ENCODE peak calls at places on chromosomes 2 and 18, in five cellular contexts. L is neural crest cell, F is neuronal stem cell, K is left colon, N is GM12865. P is an unnamed sample.

GRCh38 chr2:31233741-31234689 is at the start of gene EHD3:
- DNase-seq in L (peak; percentile 87), F (peak; percentile 92), K (peak; percentile 78), N (peak; percentile 82), P (peak; percentile 96)

GRCh38 chr2:66433945-66434678 is 813 bp upstream of the MEIS1 start:
- DNase-seq in L (no peak), F (no peak), K (peak; percentile 57), N (peak; percentile 51), P (peak; percentile 79)

GRCh38 chr2:201961401-201961800 is 72.3 kb upstream of the FZD7 start:
- DNase-seq in L (no peak), F (no peak), K (no peak), N (no peak), P (no peak)

GRCh38 chr2:120869659-120870466 is 134.2 kb downstream of the GLI2 start:
- DNase-seq in L (no peak), F (no peak), K (no peak), N (no peak), P (no peak)

GRCh38 chr2:62794791-62795190 is 89.3 kb downstream of the EHBP1 start:
- DNase-seq in L (no peak), F (no peak), K (no peak), N (no peak), P (no peak)

GRCh38 chr2:64606495-64607363 is 47.0 kb downstream of the SERTAD2 start:
- DNase-seq in L (no peak), F (no peak), K (peak; percentile 86), N (peak; percentile 97), P (peak; percentile 91)

GRCh38 chr2:211877061-211877460 is 661.5 kb downstream of the ERBB4 start:
- DNase-seq in L (no peak), F (no peak), K (no peak), N (no peak), P (no peak)

GRCh38 chr2:29260151-29260772 is 145.0 kb downstream of the CLIP4 start:
- DNase-seq in L (no peak), F (no peak), K (no peak), N (no peak), P (no peak)

GRCh38 chr2:130370490-130370889 is 14.6 kb downstream of the PTPN18 start:
- DNase-seq in L (no peak), F (no peak), K (no peak), N (peak; percentile 79), P (no peak)

GRCh38 chr2:48774251-48774650 is 18.7 kb upstream of the LHCGR start:
- DNase-seq in L (no peak), F (no peak), K (no peak), N (no peak), P (no peak)

GRCh38 chr2:238270606-238271005 is 17.8 kb downstream of the PER2 start:
- DNase-seq in L (no peak), F (no peak), K (no peak), N (no peak), P (peak; percentile 69)

GRCh38 chr18:27838230-27838629 is 338.7 kb downstream of the CDH2 start:
- DNase-seq in L (no peak), F (no peak), K (no peak), N (no peak), P (no peak)

GRCh38 chr18:62332964-62333695 is 8.0 kb downstream of the TNFRSF11A start:
- DNase-seq in L (no peak), F (no peak), K (no peak), N (no peak), P (no peak)

GRCh38 chr2:105775809-105776559 is 31.3 kb downstream of the NCK2 start:
- DNase-seq in L (no peak), F (no peak), K (no peak), N (peak; percentile 59), P (no peak)

GRCh38 chr2:55865095-55865835 is 58.3 kb downstream of the EFEMP1 start:
- DNase-seq in L (no peak), F (no peak), K (no peak), N (no peak), P (no peak)

GRCh38 chr18:26052497-26052896 is 37.9 kb downstream of the SS18 start:
- DNase-seq in L (no peak), F (no peak), K (no peak), N (no peak), P (no peak)

GRCh38 chr2:239934571-239935171 is 90.5 kb downstream of the NDUFA10 start:
- DNase-seq in L (peak; percentile 74), F (peak; percentile 79), K (peak; percentile 49), N (peak; percentile 34), P (peak; percentile 81)

GRCh38 chr2:32711219-32711618 is 83.4 kb downstream of the TTC27 start:
- DNase-seq in L (no peak), F (no peak), K (no peak), N (no peak), P (no peak)

GRCh38 chr18:49456794-49457193 is 3.7 kb downstream of the DYM start:
- DNase-seq in L (no peak), F (no peak), K (no peak), N (no peak), P (no peak)

GRCh38 chr18:37435996-37436395 is 129.6 kb downstream of the CELF4 start:
- DNase-seq in L (no peak), F (no peak), K (no peak), N (no peak), P (no peak)

GRCh38 chr2:191297031-191297430 is 51.8 kb downstream of the MYO1B start:
- DNase-seq in L (no peak), F (no peak), K (no peak), N (no peak), P (no peak)

GRCh38 chr2:48032765-48033164 is 126.5 kb upstream of the FBXO11 start:
- DNase-seq in L (no peak), F (no peak), K (no peak), N (no peak), P (no peak)

GRCh38 chr2:171669121-171669520 is 18.1 kb upstream of the DYNC1I2 start:
- DNase-seq in L (no peak), F (no peak), K (no peak), N (no peak), P (no peak)

GRCh38 chr2:187091664-187092063 is 242.7 kb upstream of the ZSWIM2 start:
- DNase-seq in L (no peak), F (no peak), K (no peak), N (no peak), P (no peak)

GRCh38 chr18:11994708-11995444 is 13.6 kb downstream of the IMPA2 start:
- DNase-seq in L (no peak), F (no peak), K (no peak), N (no peak), P (peak; percentile 57)

GRCh38 chr2:69789129-69789528 is 40.3 kb upstream of the GMCL1 start:
- DNase-seq in L (peak; percentile 6), F (no peak), K (no peak), N (peak; percentile 83), P (no peak)

GRCh38 chr2:42921162-42921550 is 128.8 kb upstream of the HAAO start:
- DNase-seq in L (no peak), F (no peak), K (no peak), N (no peak), P (no peak)

GRCh38 chr18:35179906-35180305 is 60.9 kb upstream of the ZNF397 start:
- DNase-seq in L (no peak), F (no peak), K (no peak), N (no peak), P (no peak)

GRCh38 chr2:140711867-140712266 is 1418.9 kb downstream of the LRP1B start:
- DNase-seq in L (no peak), F (no peak), K (no peak), N (no peak), P (no peak)

GRCh38 chr18:27948981-27949380 is 227.9 kb downstream of the CDH2 start:
- DNase-seq in L (no peak), F (no peak), K (no peak), N (no peak), P (no peak)

GRCh38 chr18:75052475-75052874 is 156.5 kb downstream of the PTGR3 start:
- DNase-seq in L (no peak), F (no peak), K (no peak), N (no peak), P (no peak)

GRCh38 chr2:164014068-164014577 is 278.3 kb upstream of the FIGN start:
- DNase-seq in L (peak; percentile 12), F (no peak), K (no peak), N (no peak), P (no peak)

GRCh38 chr2:163011035-163011434 is 172.5 kb upstream of the KCNH7 start:
- DNase-seq in L (no peak), F (no peak), K (no peak), N (no peak), P (no peak)

P was measured in left lung.